ENCODE peak calls at places on chromosomes 6 and 20, in four cellular contexts. One of them, this sample, is unnamed.

GRCh38 chr6:31574106-31575061 is 981 bp upstream of the TNF start:
- DNase-seq in LHCN-M2: no peak
- DNase-seq in NCI-H446 treated with DMSO at 0.1 percent for 48 hours: no peak
- DNase-seq in NAMALWA: no peak
- DNase-seq in this sample: no peak

GRCh38 chr6:167481527-167481926 is 156.6 kb downstream of the TTLL2 start:
- DNase-seq in NAMALWA: no peak
- DNase-seq in NCI-H446 treated with DMSO at 0.1 percent for 48 hours: no peak
- DNase-seq in LHCN-M2: no peak
- DNase-seq in this sample: no peak

GRCh38 chr6:44486002-44486421 is 98.5 kb downstream of the CDC5L start:
- DNase-seq in LHCN-M2: no peak
- DNase-seq in NCI-H446 treated with DMSO at 0.1 percent for 48 hours: no peak
- DNase-seq in NAMALWA: no peak
- DNase-seq in this sample: no peak

GRCh38 chr6:159170999-159171712 is 2.0 kb downstream of the FNDC1 start:
- DNase-seq in LHCN-M2: peak
- DNase-seq in NAMALWA: no peak
- DNase-seq in NCI-H446 treated with DMSO at 0.1 percent for 48 hours: no peak
- DNase-seq in this sample: no peak

GRCh38 chr6:127971945-127972391 is 71.1 kb upstream of the THEMIS start:
- DNase-seq in NAMALWA: no peak
- DNase-seq in NCI-H446 treated with DMSO at 0.1 percent for 48 hours: no peak
- DNase-seq in LHCN-M2: peak
- DNase-seq in this sample: peak

GRCh38 chr20:12383770-12384304 is 466.1 kb downstream of the BTBD3 start:
- DNase-seq in NCI-H446 treated with DMSO at 0.1 percent for 48 hours: peak
- DNase-seq in NAMALWA: no peak
- DNase-seq in LHCN-M2: no peak
- DNase-seq in this sample: peak

GRCh38 chr6:63649847-63650265 is 14.3 kb downstream of the PHF3 start:
- DNase-seq in NAMALWA: no peak
- DNase-seq in NCI-H446 treated with DMSO at 0.1 percent for 48 hours: no peak
- DNase-seq in LHCN-M2: no peak
- DNase-seq in this sample: no peak

GRCh38 chr6:138555294-138555988 is 56.1 kb upstream of the NHSL1 start:
- DNase-seq in LHCN-M2: peak
- DNase-seq in NCI-H446 treated with DMSO at 0.1 percent for 48 hours: no peak
- DNase-seq in NAMALWA: peak
- DNase-seq in this sample: peak

GRCh38 chr6:149934249-149935156 is 7.3 kb upstream of the ULBP2 start:
- DNase-seq in NCI-H446 treated with DMSO at 0.1 percent for 48 hours: no peak
- DNase-seq in LHCN-M2: peak
- DNase-seq in NAMALWA: peak
- DNase-seq in this sample: peak

GRCh38 chr20:8933391-8933807 is 135.5 kb upstream of the PLCB4 start:
- DNase-seq in LHCN-M2: no peak
- DNase-seq in NCI-H446 treated with DMSO at 0.1 percent for 48 hours: peak
- DNase-seq in NAMALWA: no peak
- DNase-seq in this sample: no peak

GRCh38 chr20:19552896-19553180 is 205.2 kb upstream of the RIN2 start:
- DNase-seq in NAMALWA: no peak
- DNase-seq in NCI-H446 treated with DMSO at 0.1 percent for 48 hours: no peak
- DNase-seq in LHCN-M2: no peak
- DNase-seq in this sample: no peak

GRCh38 chr20:46087161-46087560 is 2.6 kb downstream of the NCOA5 start:
- DNase-seq in NAMALWA: peak
- DNase-seq in LHCN-M2: no peak
- DNase-seq in NCI-H446 treated with DMSO at 0.1 percent for 48 hours: no peak
- DNase-seq in this sample: no peak

GRCh38 chr6:14004258-14004657 is 79.5 kb downstream of the RNF182 start:
- DNase-seq in NCI-H446 treated with DMSO at 0.1 percent for 48 hours: no peak
- DNase-seq in LHCN-M2: no peak
- DNase-seq in NAMALWA: no peak
- DNase-seq in this sample: no peak

GRCh38 chr6:156791261-156791850 is 14.2 kb downstream of the ARID1B start:
- DNase-seq in NCI-H446 treated with DMSO at 0.1 percent for 48 hours: peak
- DNase-seq in NAMALWA: peak
- DNase-seq in LHCN-M2: no peak
- DNase-seq in this sample: no peak

GRCh38 chr6:41705996-41706835 is 29.2 kb downstream of the TFEB start:
- DNase-seq in NCI-H446 treated with DMSO at 0.1 percent for 48 hours: peak
- DNase-seq in LHCN-M2: peak
- DNase-seq in NAMALWA: peak
- DNase-seq in this sample: peak

This sample was measured in HT1080.